ENCODE peak calls at places on chromosomes 13 and 19, in nine cellular contexts. C is NCI-H2171, W is adipocyte, N is amniotic stem cell, H is mesendoderm, K is adrenal gland, Q is caudate nucleus, D is EL, Y is KBM-7. J is an unnamed sample.

GRCh38 chr13:82344867-82345266 is 1537.4 kb downstream of the SLITRK1 start:
- DNase-seq in C (no peak), W (no peak), Y (no peak), D (no peak), H (no peak), K (no peak), N (no peak), Q (no peak), J (no peak)

GRCh38 chr19:1408300-1409203 is 1.2 kb downstream of the DAZAP1 start:
- DNase-seq in Q (no peak), C (no peak), D (peak), Y (peak), N (no peak), H (peak), W (peak), K (peak), J (peak)

GRCh38 chr13:76791290-76791664 is 94.9 kb downstream of the KCTD12 start:
- DNase-seq in H (peak), D (no peak), N (no peak), W (no peak), Y (no peak), C (no peak), K (no peak), Q (no peak), J (no peak)

GRCh38 chr19:38685666-38686529 is 38.4 kb downstream of the ACTN4 start:
- DNase-seq in W (peak), Q (no peak), N (no peak), H (peak), Y (no peak), C (peak), K (no peak), D (peak), J (no peak)

GRCh38 chr13:26618726-26619125 is 61.2 kb downstream of the WASF3 start:
- DNase-seq in H (no peak), Y (peak), Q (no peak), W (no peak), C (no peak), N (no peak), D (no peak), K (no peak), J (no peak)

GRCh38 chr13:93286047-93286446 is 59.4 kb downstream of the GPC6 start:
- DNase-seq in Y (no peak), N (no peak), Q (no peak), C (no peak), K (no peak), H (no peak), W (no peak), D (no peak), J (no peak)

GRCh38 chr13:45280751-45281634 is 60.0 kb downstream of the TPT1 start:
- DNase-seq in D (peak), C (peak), H (peak), W (peak), Q (peak), N (peak), Y (peak), K (peak), J (peak)

GRCh38 chr13:112893570-112894422 is 75.2 kb upstream of the MCF2L start:
- DNase-seq in N (no peak), Y (peak), W (no peak), Q (no peak), D (no peak), C (peak), K (no peak), H (peak), J (no peak)

GRCh38 chr19:17450264-17451075 is 2.0 kb upstream of the TMEM221 start:
- DNase-seq in K (no peak), Y (peak), H (no peak), D (no peak), W (no peak), C (no peak), N (no peak), Q (no peak), J (no peak)

GRCh38 chr19:610801-611505 is 21.3 kb downstream of the HCN2 start:
- DNase-seq in C (peak), N (no peak), H (no peak), Y (peak), Q (no peak), W (peak), D (peak), K (peak), J (no peak)

GRCh38 chr13:21541980-21542379 is 62.0 kb downstream of the MICU2 start:
- DNase-seq in K (no peak), W (no peak), N (no peak), Y (peak), D (no peak), C (no peak), Q (no peak), H (no peak), J (no peak)

GRCh38 chr13:21730186-21730880 is 59.5 kb downstream of the FGF9 start:
- DNase-seq in H (no peak), Q (no peak), N (no peak), C (no peak), Y (peak), D (no peak), K (no peak), W (no peak), J (no peak)

GRCh38 chr13:27607125-27607524 is 13.2 kb downstream of the LNX2 start:
- DNase-seq in N (peak), Q (no peak), K (peak), W (peak), C (no peak), Y (no peak), H (peak), D (peak), J (no peak)

GRCh38 chr13:98540476-98540875 is 36.4 kb downstream of the STK24 start:
- DNase-seq in Y (no peak), Q (no peak), H (no peak), C (no peak), W (peak), N (no peak), K (no peak), D (no peak), J (no peak)

GRCh38 chr13:111850458-111850857 is 216.5 kb upstream of the SOX1 start:
- DNase-seq in K (no peak), Q (no peak), D (no peak), N (no peak), W (no peak), C (no peak), H (no peak), Y (no peak), J (no peak)

GRCh38 chr13:104106705-104107393 is 1040.6 kb upstream of the SLC10A2 start:
- DNase-seq in W (no peak), H (peak), Y (no peak), N (no peak), D (no peak), K (no peak), Q (no peak), C (no peak), J (no peak)

GRCh38 chr13:90613076-90613795 is 734.3 kb upstream of the MIR17HG start:
- DNase-seq in Y (no peak), D (no peak), W (no peak), C (no peak), Q (no peak), H (no peak), K (no peak), N (no peak), J (no peak)

GRCh38 chr13:49774376-49775005 is 18.0 kb downstream of the KPNA3 start:
- DNase-seq in N (no peak), H (no peak), D (no peak), C (no peak), Q (no peak), W (no peak), K (no peak), Y (no peak), J (no peak)

GRCh38 chr13:78881746-78882145 is 222.8 kb upstream of the OBI1 start:
- DNase-seq in H (no peak), C (peak), K (no peak), N (no peak), W (no peak), Q (no peak), Y (no peak), D (no peak), J (no peak)

GRCh38 chr13:112120031-112120373 is 53.1 kb downstream of the SOX1 start:
- DNase-seq in C (no peak), N (no peak), K (no peak), W (no peak), H (no peak), Y (no peak), D (no peak), Q (no peak), J (no peak)

GRCh38 chr13:102914629-102914935 is 68.8 kb downstream of the ERCC5 start:
- DNase-seq in Q (no peak), W (peak), K (no peak), H (peak), N (no peak), Y (no peak), C (no peak), D (no peak), J (no peak)

GRCh38 chr19:55581145-55581827 is 638 bp upstream of the ZNF579 start:
- DNase-seq in N (no peak), C (no peak), D (peak), H (peak), Q (no peak), K (no peak), W (no peak), Y (peak), J (no peak)

GRCh38 chr13:21672811-21673591 is 2.1 kb downstream of the FGF9 start:
- DNase-seq in D (peak), C (no peak), K (no peak), Q (no peak), N (no peak), W (peak), Y (peak), H (no peak), J (no peak)

GRCh38 chr19:57686727-57687126 is 5.0 kb downstream of the ZNF551 start:
- DNase-seq in N (no peak), Y (no peak), Q (no peak), W (no peak), D (no peak), H (no peak), C (no peak), K (no peak), J (no peak)

GRCh38 chr19:14022469-14022868 is 5.5 kb upstream of the RLN3 start:
- DNase-seq in C (no peak), N (no peak), D (no peak), Y (no peak), Q (no peak), K (no peak), H (no peak), W (peak), J (no peak)

GRCh38 chr19:55809381-55810058 is 22.3 kb downstream of the NLRP11 start:
- DNase-seq in Q (no peak), C (peak), K (peak), N (no peak), Y (peak), W (peak), D (peak), H (peak), J (peak)

GRCh38 chr13:53237696-53238095 is 209.1 kb downstream of the OLFM4 start:
- DNase-seq in Y (no peak), Q (no peak), D (no peak), W (no peak), K (no peak), C (no peak), H (peak), N (no peak), J (no peak)

GRCh38 chr19:17682273-17682672 is 5.9 kb downstream of the UNC13A start:
- DNase-seq in Y (no peak), W (no peak), N (no peak), K (no peak), D (no peak), Q (no peak), C (no peak), H (no peak), J (no peak)

GRCh38 chr13:106213028-106213427 is 322.4 kb downstream of the EFNB2 start:
- DNase-seq in D (no peak), C (no peak), H (no peak), K (no peak), N (no peak), W (no peak), Q (no peak), Y (no peak), J (no peak)

GRCh38 chr13:102846261-102847015 is 606 bp downstream of the ERCC5 start:
- DNase-seq in Y (peak), C (peak), D (peak), Q (no peak), N (peak), K (peak), H (peak), W (peak), J (peak)

J was measured in memory B cell.